ENCODE peak calls at places on chromosomes 1 and 21, in five cellular contexts. R, B, I, T and P are unnamed samples.

GRCh38 chr1:5992814-5993552 is 758 bp upstream of the NPHP4 start:
- ATAC-seq in R (peak), B (no peak), I (peak), T (peak), P (peak)

GRCh38 chr1:67853704-67854103 is 20.4 kb upstream of the GNG12 start:
- ATAC-seq in R (peak), B (peak), I (peak), T (peak), P (peak)

GRCh38 chr21:39471598-39471997 is 19.8 kb downstream of the SH3BGR start:
- ATAC-seq in R (no peak), B (no peak), I (no peak), T (no peak), P (no peak)

GRCh38 chr1:89578940-89579684 is 53.8 kb upstream of the LRRC8C start:
- ATAC-seq in R (no peak), B (no peak), I (no peak), T (no peak), P (no peak)

GRCh38 chr1:94272388-94272787 is 35.0 kb upstream of the ARHGAP29 start:
- ATAC-seq in R (no peak), B (no peak), I (no peak), T (no peak), P (no peak)

GRCh38 chr1:174165471-174166137 is 6.3 kb downstream of the RABGAP1L start:
- ATAC-seq in R (peak), B (no peak), I (peak), T (peak), P (peak)

GRCh38 chr1:55060133-55060999 is 21.0 kb downstream of the PCSK9 start:
- ATAC-seq in R (no peak), B (no peak), I (no peak), T (no peak), P (no peak)

GRCh38 chr1:200990114-200990513 is 33.4 kb downstream of the KIF21B start:
- ATAC-seq in R (peak), B (no peak), I (no peak), T (no peak), P (no peak)

GRCh38 chr1:58971629-58972140 is 187.8 kb upstream of the JUN start:
- ATAC-seq in R (no peak), B (no peak), I (peak), T (peak), P (peak)

GRCh38 chr1:119859647-119860046 is 36.7 kb downstream of the ADAM30 start:
- ATAC-seq in R (peak), B (no peak), I (no peak), T (no peak), P (no peak)

DNA sequence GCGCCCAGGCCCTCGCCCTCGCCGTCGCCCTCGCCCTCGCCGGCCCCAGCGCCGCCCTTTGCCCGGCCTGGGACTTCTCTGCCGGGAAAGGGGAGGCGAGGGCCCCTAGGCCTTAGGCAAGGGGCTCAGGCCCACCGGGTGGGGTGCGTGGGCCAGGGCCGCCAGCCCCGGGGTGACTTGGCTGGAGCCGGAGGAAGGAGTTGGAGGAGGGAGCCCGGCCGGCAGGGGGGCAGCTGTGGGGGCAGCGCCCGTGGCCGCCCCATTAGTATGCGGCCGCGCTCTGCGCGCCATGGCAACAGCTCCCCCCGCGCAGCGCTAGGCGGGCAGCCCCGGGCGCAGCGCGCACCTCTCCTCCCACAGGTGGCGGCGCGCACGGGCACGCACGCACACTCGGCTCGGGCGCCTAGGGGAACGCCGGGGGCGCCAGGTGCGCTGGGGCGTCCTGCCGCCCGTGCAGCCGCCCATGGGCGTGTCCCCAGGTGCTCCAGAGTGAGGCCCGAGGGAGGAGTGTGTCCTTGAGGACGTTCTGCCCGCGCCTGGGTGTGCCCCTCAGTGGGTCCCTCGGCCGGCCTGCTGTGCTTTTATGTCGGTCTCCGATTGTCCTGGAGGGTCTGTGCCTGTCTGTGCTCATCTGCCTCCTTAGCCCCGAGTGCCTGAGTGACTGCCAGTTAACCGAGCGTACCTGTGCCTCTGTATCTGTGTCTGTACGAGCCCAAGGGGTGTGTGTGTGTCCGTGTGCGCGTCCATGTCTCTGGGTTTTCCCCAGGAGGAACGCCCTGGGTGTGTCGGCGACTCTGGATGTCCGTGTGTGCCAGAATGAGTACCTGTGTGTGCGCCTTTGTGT is 38.1 kb upstream of the WASF2 start:
- ATAC-seq in R (peak), B (no peak), I (no peak), T (peak), P (peak)
- TF ChIP-seq POLR2A in R (peak), B (no peak), I (no peak), T (no peak), P (peak)

GRCh38 chr1:35192056-35192852 is 691 bp downstream of the SFPQ start:
- ATAC-seq in R (peak), B (peak), I (peak), T (peak), P (peak)
- TF ChIP-seq POLR2A in R (peak), B (peak), I (no peak), T (peak), P (no peak)

DNA sequence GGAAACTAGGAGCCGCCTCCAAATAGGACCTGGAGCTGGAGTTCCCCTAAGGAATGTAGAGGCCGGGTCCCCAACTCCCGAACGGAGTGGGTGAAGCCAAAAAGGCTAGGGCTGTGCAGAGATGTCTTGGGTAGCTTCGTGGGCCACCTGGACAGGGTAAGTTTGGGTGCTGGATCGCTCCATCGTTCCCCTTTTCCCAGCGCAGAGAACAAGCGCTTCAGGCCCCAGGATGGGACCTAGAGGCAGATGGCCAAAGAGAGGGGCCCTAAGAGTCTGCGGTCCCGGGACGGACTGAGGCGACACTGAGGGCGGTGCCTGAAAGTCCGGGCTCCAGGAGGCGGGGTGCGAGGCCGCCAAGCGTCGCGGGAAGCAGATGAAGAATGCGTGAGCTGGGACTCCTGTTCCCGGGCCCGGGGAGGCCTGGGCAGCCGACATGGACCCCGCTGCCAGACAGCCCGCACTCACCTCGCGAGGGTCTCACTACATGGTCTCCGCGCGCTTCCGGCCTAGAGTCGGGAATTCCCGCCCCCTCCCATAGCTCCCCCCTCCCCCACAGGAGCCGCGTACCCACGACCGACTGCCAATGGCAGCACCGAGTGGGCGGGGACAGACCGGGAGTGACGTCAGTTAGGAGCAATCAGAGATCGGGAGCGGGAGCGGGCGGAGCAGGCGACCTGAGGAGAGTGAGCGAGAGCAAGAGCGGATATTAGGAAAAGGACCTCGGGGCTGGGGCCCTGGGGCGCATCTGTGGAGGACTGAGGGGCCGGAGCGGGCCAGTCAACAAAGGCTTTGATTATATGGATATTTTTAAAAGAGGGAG is at the start of gene SLC39A1:
- ATAC-seq in R (peak), B (peak), I (peak), T (peak), P (peak)
- TF ChIP-seq POLR2A in R (peak), B (peak), I (peak), T (peak), P (peak)

GRCh38 chr1:159778266-159778665 is 2.5 kb upstream of the DUSP23 start:
- ATAC-seq in R (no peak), B (no peak), I (no peak), T (no peak), P (no peak)

GRCh38 chr1:159781992-159782391 is 1.2 kb downstream of the DUSP23 start:
- ATAC-seq in R (no peak), B (no peak), I (no peak), T (no peak), P (no peak)

GRCh38 chr1:159783724-159784123 is 3.0 kb downstream of the DUSP23 start:
- ATAC-seq in R (no peak), B (no peak), I (no peak), T (no peak), P (no peak)

GRCh38 chr1:159779403-159779851 is 1.3 kb upstream of the DUSP23 start:
- ATAC-seq in R (no peak), B (no peak), I (no peak), T (no peak), P (no peak)

GRCh38 chr1:159780583-159781582 is at the start of gene DUSP23:
- ATAC-seq in R (peak), B (peak), I (peak), T (peak), P (peak)
- TF ChIP-seq POLR2A in R (no peak), B (peak), I (peak), T (no peak), P (peak)

GRCh38 chr1:97501628-97502027 is 419.2 kb downstream of the DPYD start:
- ATAC-seq in R (no peak), B (no peak), I (no peak), T (no peak), P (no peak)

GRCh38 chr1:97499667-97500066 is 421.2 kb downstream of the DPYD start:
- ATAC-seq in R (no peak), B (no peak), I (no peak), T (no peak), P (no peak)

GRCh38 chr1:97500696-97501297 is 420.0 kb downstream of the DPYD start:
- ATAC-seq in R (no peak), B (no peak), I (no peak), T (no peak), P (no peak)

GRCh38 chr1:97505289-97505688 is 415.5 kb downstream of the DPYD start:
- ATAC-seq in R (no peak), B (no peak), I (no peak), T (no peak), P (no peak)

DNA sequence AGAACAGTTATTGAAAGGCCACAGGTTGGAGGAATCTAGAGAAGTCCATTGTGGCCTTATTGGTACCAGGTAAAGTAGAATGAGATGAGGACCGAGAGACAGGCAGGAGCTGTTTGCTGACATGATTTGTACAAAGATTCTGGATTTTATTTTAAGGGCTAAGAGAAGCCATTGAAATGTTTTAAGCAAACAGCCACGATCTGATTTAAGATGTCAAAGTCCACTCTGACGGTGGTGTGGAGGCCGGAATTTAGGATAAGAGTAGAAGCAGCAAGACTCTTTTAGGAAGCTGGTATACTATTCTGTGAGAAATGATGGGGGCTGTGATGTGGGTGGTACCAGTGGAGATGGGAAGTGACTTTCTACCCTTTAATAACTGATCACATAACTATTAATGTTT is 418.5 kb downstream of the DPYD start:
- ATAC-seq in R (no peak), B (no peak), I (no peak), T (no peak), P (no peak)
- TF ChIP-seq POLR2A in R (no peak), B (no peak), I (no peak), T (no peak), P (no peak)

GRCh38 chr1:45206808-45207624 is 611 bp upstream of the ZSWIM5 start:
- ATAC-seq in R (no peak), B (no peak), I (no peak), T (no peak), P (no peak)

GRCh38 chr1:45205000-45205909 is 1.1 kb downstream of the ZSWIM5 start:
- ATAC-seq in R (peak), B (no peak), I (peak), T (peak), P (peak)

GRCh38 chr1:45211061-45211460 is 4.7 kb upstream of the ZSWIM5 start:
- ATAC-seq in R (no peak), B (no peak), I (no peak), T (no peak), P (no peak)

GRCh38 chr1:45200906-45201500 is 5.4 kb downstream of the ZSWIM5 start:
- ATAC-seq in R (no peak), B (no peak), I (no peak), T (no peak), P (no peak)

DNA sequence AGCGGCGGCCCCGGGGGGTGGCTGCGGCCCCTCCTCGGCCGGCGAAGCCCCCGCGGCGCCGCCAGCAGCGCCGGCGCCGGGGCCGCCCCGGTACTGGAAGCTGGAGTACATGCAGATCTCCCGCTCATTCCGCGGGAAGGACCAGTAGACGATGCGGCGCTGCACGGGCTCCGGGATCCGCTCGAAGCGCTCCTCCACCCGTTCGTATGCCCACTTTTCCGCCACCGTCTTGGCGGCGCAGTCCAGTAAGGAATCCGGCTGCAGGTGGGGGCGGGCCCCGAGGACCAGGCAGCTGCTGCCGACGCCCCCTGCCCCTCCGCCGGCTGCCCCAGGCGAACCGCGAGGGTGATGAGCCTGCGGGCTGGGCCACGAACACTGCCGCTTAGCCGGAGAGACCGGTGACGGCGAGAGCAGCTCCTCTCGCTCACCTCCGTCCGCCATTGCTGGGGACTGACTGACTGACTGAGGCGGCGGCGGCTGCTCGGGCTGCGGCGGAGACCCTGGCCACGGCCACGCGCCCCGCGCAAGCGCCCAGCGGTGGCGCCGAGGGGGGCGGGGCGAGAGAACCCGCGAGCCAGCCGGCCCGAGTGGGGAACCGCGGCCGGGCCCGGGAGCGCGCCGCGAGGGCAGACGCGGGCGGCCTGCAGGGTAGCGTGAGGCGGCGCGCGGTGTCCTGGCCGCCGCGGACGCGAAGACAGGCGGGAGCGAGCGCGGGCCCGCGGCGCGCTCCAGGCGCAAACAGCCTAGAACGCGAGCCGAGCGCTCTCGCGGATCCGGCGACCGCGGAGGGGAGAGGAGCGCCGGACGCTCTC is at the start of gene ZSWIM5:
- ATAC-seq in R (peak), B (peak), I (peak), T (peak), P (peak)
- TF ChIP-seq POLR2A in R (peak), B (peak), I (peak), T (peak), P (peak)

GRCh38 chr1:198449281-198449680 is 91.2 kb downstream of the ATP6V1G3 start:
- ATAC-seq in R (peak), B (no peak), I (no peak), T (no peak), P (no peak)

GRCh38 chr1:198449727-198450433 is 90.6 kb downstream of the ATP6V1G3 start:
- ATAC-seq in R (no peak), B (no peak), I (no peak), T (no peak), P (no peak)

GRCh38 chr1:198443374-198444233 is 96.9 kb downstream of the ATP6V1G3 start:
- ATAC-seq in R (peak), B (no peak), I (peak), T (peak), P (no peak)

GRCh38 chr1:198447468-198447867 is 93.0 kb downstream of the ATP6V1G3 start:
- ATAC-seq in R (no peak), B (no peak), I (no peak), T (no peak), P (no peak)

DNA sequence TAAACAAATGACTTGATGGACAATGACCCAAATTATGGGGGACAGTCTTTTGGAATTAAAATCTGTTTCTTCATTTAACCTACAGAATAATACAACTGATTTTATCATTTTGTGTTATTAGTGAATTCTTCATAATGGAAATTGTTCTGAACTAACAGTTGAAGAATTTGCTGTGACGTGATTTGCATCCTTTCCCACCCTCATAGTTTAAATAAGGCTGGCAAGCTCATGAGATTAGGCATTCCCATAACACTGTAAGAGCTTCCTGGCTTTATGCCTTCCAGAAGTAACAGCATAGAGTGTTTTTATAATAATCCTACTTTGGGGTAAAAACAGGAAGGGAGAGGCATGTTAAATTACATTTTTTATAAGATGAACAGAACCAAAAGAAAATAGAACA is 95.7 kb downstream of the ATP6V1G3 start:
- ATAC-seq in R (no peak), B (no peak), I (no peak), T (no peak), P (no peak)
- TF ChIP-seq POLR2A in R (no peak), B (no peak), I (no peak), T (no peak), P (no peak)